ENCODE peak calls at places on chromosome 13, in ten cellular contexts. W is MM.1S, K is suprapubic skin, M is NT2/D1, E is aorta, U is IMR-90, V is psoas muscle, A is left lung, F is fibroblast of lung, I is body of pancreas. N is an unnamed sample.

GRCh38 chr13:80556291-80556690 is 215.4 kb upstream of the SPRY2 start:
- DNase-seq in W (no peak), K (no peak), M (no peak), E (no peak), U (no peak), V (no peak), A (no peak), F (no peak), I (no peak), N (no peak)

GRCh38 chr13:39385621-39386231 is 217.3 kb downstream of the LHFPL6 start:
- DNase-seq in W (no peak), K (no peak), M (peak; percentile 79), E (no peak), U (peak; percentile 15), V (no peak), A (no peak), F (peak; percentile 92), I (no peak), N (no peak)

GRCh38 chr13:51070005-51070649 is 40.9 kb downstream of the C13orf42 start:
- DNase-seq in W (peak; percentile 66), K (peak; percentile 81), M (peak; percentile 69), E (peak; percentile 95), U (peak; percentile 72), V (peak; percentile 86), A (peak; percentile 94), F (peak; percentile 60), I (peak; percentile 79), N (peak; percentile 87)

GRCh38 chr13:46377554-46377953 is 9.5 kb downstream of the RUBCNL start:
- DNase-seq in W (peak; percentile 62), K (no peak), M (no peak), E (no peak), U (no peak), V (no peak), A (no peak), F (no peak), I (no peak), N (no peak)

GRCh38 chr13:77429320-77430142 is 102.6 kb upstream of the MYCBP2 start:
- DNase-seq in W (peak; percentile 44), K (no peak), M (no peak), E (no peak), U (no peak), V (no peak), A (no peak), F (peak; percentile 78), I (no peak), N (no peak)

GRCh38 chr13:113564331-113565023 is 20.1 kb upstream of the TFDP1 start:
- DNase-seq in W (no peak), K (no peak), M (no peak), E (peak; percentile 48), U (no peak), V (peak; percentile 30), A (peak; percentile 31), F (no peak), I (no peak), N (peak; percentile 25)

GRCh38 chr13:87999791-88000190 is 328.6 kb downstream of the SLITRK5 start:
- DNase-seq in W (no peak), K (no peak), M (no peak), E (no peak), U (no peak), V (no peak), A (no peak), F (no peak), I (no peak), N (no peak)

GRCh38 chr13:41054212-41054877 is 7.0 kb upstream of the WBP4 start:
- DNase-seq in W (peak; percentile 58), K (no peak), M (no peak), E (no peak), U (peak; percentile 64), V (no peak), A (no peak), F (peak; percentile 66), I (peak; percentile 44), N (no peak)

GRCh38 chr13:114123448-114123847 is 9.0 kb downstream of the RASA3 start:
- DNase-seq in W (no peak), K (no peak), M (no peak), E (no peak), U (no peak), V (no peak), A (peak; percentile 55), F (no peak), I (no peak), N (no peak)

DNA sequence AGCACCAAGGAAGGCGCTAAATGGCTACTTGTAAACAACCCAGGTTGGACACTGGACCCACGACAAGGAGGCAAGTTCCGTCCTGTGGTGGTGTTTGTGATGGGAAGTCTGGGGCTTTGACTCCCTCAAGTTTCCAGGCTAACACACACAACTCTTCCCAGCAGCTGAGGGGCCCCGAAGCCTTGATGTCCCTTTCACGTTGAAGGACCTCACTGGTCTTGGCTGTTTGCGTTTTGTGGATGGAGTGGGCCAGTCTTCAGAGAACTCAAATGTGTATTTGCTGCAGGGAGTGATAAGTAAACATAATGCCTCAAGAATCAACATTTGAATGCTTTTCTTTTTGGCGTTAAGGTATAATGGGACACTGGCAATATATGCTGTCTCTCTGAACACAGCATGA is 199.2 kb downstream of the TM9SF2 start:
- DNase-seq in W (no peak), K (no peak), M (no peak), E (no peak), U (no peak), V (no peak), A (no peak), F (no peak), I (no peak), N (no peak)
- H3K4me1 ChIP-seq in W (no peaks in the 10 kb centered on the region), K (no peaks in the 10 kb centered on the region), M (no peaks in the 10 kb centered on the region), E (no peaks in the 10 kb centered on the region), U (no peaks in the 10 kb centered on the region), V (no peaks in the 10 kb centered on the region), A (no peaks in the 10 kb centered on the region), F (no peaks in the 10 kb centered on the region), I (no peaks in the 10 kb centered on the region), N (no peaks in the 10 kb centered on the region)

GRCh38 chr13:20375871-20376270 is 143.8 kb upstream of the GJB6 start:
- DNase-seq in W (no peak), K (no peak), M (no peak), E (no peak), U (no peak), V (no peak), A (no peak), F (no peak), I (no peak), N (no peak)

GRCh38 chr13:20371825-20372224 is 139.7 kb upstream of the GJB6 start:
- DNase-seq in W (no peak), K (no peak), M (no peak), E (no peak), U (no peak), V (no peak), A (no peak), F (no peak), I (no peak), N (no peak)

GRCh38 chr13:20366056-20366455 is 133.9 kb upstream of the GJB6 start:
- DNase-seq in W (no peak), K (no peak), M (no peak), E (no peak), U (no peak), V (no peak), A (no peak), F (no peak), I (no peak), N (no peak)

GRCh38 chr13:20370815-20371421 is 138.8 kb upstream of the GJB6 start:
- DNase-seq in W (no peak), K (no peak), M (no peak), E (no peak), U (no peak), V (no peak), A (no peak), F (no peak), I (no peak), N (no peak)

DNA sequence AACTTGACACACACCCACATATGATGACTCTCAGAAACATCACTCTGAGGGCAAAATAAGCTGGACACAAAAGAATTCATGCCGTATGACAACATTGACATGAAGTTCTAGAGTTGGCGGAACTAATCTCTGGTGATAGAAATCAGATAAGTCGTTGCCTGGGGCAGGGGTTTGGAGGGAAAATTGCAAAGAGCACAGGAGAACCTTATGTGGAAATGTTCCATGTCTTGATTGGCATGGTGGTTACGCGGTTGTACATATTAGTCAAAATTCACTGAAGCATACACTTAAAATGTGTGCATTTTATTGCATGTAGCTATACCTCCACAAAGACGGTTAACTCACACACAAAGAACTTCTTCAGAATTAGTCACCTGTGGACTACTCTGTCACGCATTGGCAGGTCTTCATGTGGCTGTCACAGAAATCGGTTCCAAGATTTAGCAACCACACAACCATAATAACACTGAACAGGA is 137.8 kb upstream of the GJB6 start:
- DNase-seq in W (no peak), K (no peak), M (no peak), E (no peak), U (no peak), V (no peak), A (no peak), F (peak; percentile 20), I (no peak), N (no peak)
- H3K4me1 ChIP-seq in W (no peaks in the 10 kb centered on the region), K (peaks cover 16% of the 10 kb centered on the region), M (no peaks in the 10 kb centered on the region), E (no peaks in the 10 kb centered on the region), U (no peaks in the 10 kb centered on the region), V (no peaks in the 10 kb centered on the region), A (no peaks in the 10 kb centered on the region), F (no peaks in the 10 kb centered on the region), I (no peaks in the 10 kb centered on the region), N (no peaks in the 10 kb centered on the region)

DNA sequence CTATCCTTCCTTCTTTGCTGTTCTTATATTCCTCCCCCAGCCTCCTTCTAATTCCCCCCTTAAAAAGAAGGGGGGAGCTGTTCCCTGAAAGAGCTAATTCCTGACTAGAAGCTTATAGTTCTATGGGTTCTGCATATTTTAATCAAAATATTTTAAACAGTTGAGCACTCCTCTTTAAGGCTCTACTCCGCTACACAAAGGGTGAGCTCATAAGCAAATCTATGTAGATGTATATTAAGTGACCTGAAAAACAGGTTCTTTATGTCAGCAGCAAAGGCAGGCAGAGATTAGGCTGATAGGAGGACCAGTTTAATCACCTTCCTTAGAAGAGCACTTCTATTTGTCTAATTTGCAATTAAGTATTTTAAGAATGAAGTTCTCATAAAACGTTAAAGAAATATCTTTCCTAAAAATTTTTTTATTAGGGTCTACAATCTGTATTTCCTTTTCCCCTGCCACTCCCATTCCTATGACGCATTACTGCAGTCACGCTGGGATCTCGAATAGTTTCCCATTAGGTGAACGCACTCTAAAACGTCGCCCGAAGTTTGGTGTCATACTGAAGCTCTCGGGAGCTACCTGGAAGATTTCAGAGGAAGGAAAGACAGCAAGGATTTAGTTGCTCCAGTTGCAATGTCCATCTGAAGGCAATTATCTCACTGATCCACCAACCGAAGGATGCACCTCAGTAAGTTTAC is 5.1 kb downstream of the EFNB2 start:
- DNase-seq in W (no peak), K (no peak), M (no peak), E (no peak), U (no peak), V (no peak), A (no peak), F (no peak), I (no peak), N (no peak)
- H3K4me1 ChIP-seq in W (peaks cover 10% of the 10 kb centered on the region), K (peaks cover 51% of the 10 kb centered on the region), M (peaks cover 3% of the 10 kb centered on the region), E (no peaks in the 10 kb centered on the region), U (peaks cover 5% of the 10 kb centered on the region), V (peaks cover 3% of the 10 kb centered on the region), A (no peaks in the 10 kb centered on the region), F (no peaks in the 10 kb centered on the region), I (peaks cover 17% of the 10 kb centered on the region), N (peaks cover 54% of the 10 kb centered on the region)

DNA sequence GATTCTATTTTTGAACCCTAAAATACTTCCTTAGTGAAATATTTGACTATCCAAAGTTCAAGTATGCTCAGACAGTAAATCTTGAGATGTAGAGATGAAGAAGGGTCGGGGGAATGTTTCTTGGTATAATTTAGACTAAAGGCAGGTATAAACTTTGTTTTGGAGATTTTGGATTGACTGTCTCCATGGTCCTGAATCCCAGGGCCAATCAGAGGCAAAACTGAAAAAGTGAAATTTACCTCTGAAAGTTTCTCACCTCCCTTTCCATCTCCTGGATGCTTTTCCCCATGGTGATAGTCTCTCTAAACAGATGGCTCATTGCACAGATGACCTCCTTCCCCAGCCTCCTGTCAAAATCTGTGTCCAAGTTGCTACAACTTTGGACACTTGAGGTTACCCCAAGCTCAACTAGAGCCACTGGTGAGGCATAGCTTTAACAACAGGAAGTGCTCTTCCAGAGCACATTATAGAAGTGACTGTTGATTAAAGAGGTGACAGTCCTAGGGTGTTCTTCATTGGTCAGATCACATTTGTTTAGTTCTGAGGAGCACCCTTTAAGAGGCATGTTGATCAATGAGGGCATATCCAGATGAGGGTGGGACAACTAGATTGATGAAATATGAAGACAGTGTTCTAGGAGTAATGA is 128.4 kb downstream of the AKAP11 start:
- DNase-seq in W (no peak), K (no peak), M (no peak), E (no peak), U (no peak), V (no peak), A (no peak), F (no peak), I (no peak), N (no peak)
- H3K4me1 ChIP-seq in W (no peaks in the 10 kb centered on the region), K (no peaks in the 10 kb centered on the region), M (peaks cover 4% of the 10 kb centered on the region), E (no peaks in the 10 kb centered on the region), U (no peaks in the 10 kb centered on the region), V (no peaks in the 10 kb centered on the region), A (no peaks in the 10 kb centered on the region), F (no peaks in the 10 kb centered on the region), I (no peaks in the 10 kb centered on the region), N (no peaks in the 10 kb centered on the region)

N was measured in lower lobe of right lung.